ENCODE peak calls at places on chromosomes 7 and 10, in nine cellular contexts. K, C, J, L, H, N, D, I and R are unnamed samples.

GRCh38 chr7:155992107-155992506 is 179.8 kb upstream of the SHH start:
- DNase-seq in L (no peak), I (no peak), J (no peak), H (no peak), N (no peak), K (no peak), D (no peak), C (no peak), R (no peak)

GRCh38 chr10:5365940-5366339 is 1.2 kb downstream of the UCN3 start:
- DNase-seq in N (no peak), L (no peak), J (no peak), D (no peak), K (no peak), C (no peak), I (no peak), H (no peak), R (no peak)

GRCh38 chr10:36053271-36053670 is 411.2 kb upstream of the FZD8 start:
- DNase-seq in J (no peak), N (no peak), D (no peak), I (no peak), C (no peak), L (no peak), H (no peak), K (no peak), R (no peak)

GRCh38 chr7:15561840-15562239 is at the start of gene AGMO:
- DNase-seq in K (no peak), N (peak), I (no peak), L (no peak), D (no peak), H (no peak), C (peak), J (peak), R (no peak)

GRCh38 chr10:29949411-29950011 is 109.9 kb downstream of the JCAD start:
- DNase-seq in N (no peak), J (no peak), I (no peak), K (no peak), D (peak), C (peak), H (no peak), L (no peak), R (no peak)

GRCh38 chr10:71604324-71605018 is 115.1 kb downstream of the C10orf105 start:
- DNase-seq in K (no peak), H (no peak), I (no peak), N (no peak), L (no peak), D (no peak), C (no peak), J (no peak), R (no peak)

GRCh38 chr7:4079366-4079765 is 602.7 kb upstream of the FOXK1 start:
- DNase-seq in N (no peak), C (no peak), I (no peak), J (no peak), D (no peak), K (no peak), L (no peak), H (no peak), R (no peak)

GRCh38 chr10:103859161-103860141 is 4.1 kb upstream of the SH3PXD2A start:
- DNase-seq in K (no peak), I (peak), N (peak), H (peak), C (peak), L (peak), J (peak), D (no peak), R (peak)

GRCh38 chr7:155983176-155983815 is 171.0 kb upstream of the SHH start:
- DNase-seq in I (no peak), K (no peak), J (no peak), D (no peak), H (no peak), N (no peak), C (no peak), L (no peak), R (no peak)

GRCh38 chr10:125823663-125824251 is 411 bp downstream of the BCCIP start:
- DNase-seq in L (no peak), C (peak), D (no peak), K (no peak), J (peak), H (peak), N (no peak), I (peak), R (no peak)

GRCh38 chr7:68321076-68321639 is 1277.1 kb upstream of the AUTS2 start:
- DNase-seq in L (no peak), D (no peak), K (no peak), I (no peak), H (no peak), J (peak), N (no peak), C (peak), R (no peak)

GRCh38 chr7:102432476-102433318 is 678 bp upstream of the ORAI2 start:
- DNase-seq in I (no peak), J (peak), K (no peak), L (no peak), H (no peak), C (no peak), N (no peak), D (no peak), R (no peak)

GRCh38 chr10:110446954-110447608 is 50.6 kb upstream of the DUSP5 start:
- DNase-seq in L (no peak), I (peak), H (no peak), C (no peak), J (no peak), K (no peak), D (no peak), N (no peak), R (no peak)

GRCh38 chr7:150793569-150794238 is 6.5 kb downstream of the TMEM176B start:
- DNase-seq in D (no peak), I (no peak), C (no peak), J (no peak), N (no peak), K (no peak), L (no peak), H (no peak), R (no peak)

GRCh38 chr7:98730331-98730730 is 113.2 kb downstream of the NPTX2 start:
- DNase-seq in H (no peak), D (no peak), N (no peak), J (no peak), I (no peak), K (no peak), L (no peak), C (no peak), R (no peak)

GRCh38 chr7:77894574-77895091 is 96.1 kb downstream of the PHTF2 start:
- DNase-seq in C (no peak), D (no peak), H (no peak), K (no peak), J (no peak), L (no peak), N (no peak), I (peak), R (no peak)

GRCh38 chr7:136348542-136348941 is 371.4 kb upstream of the MTPN start:
- DNase-seq in L (no peak), C (no peak), N (no peak), H (no peak), I (no peak), D (no peak), K (no peak), J (no peak), R (no peak)

GRCh38 chr10:13993169-13993568 is 337.6 kb downstream of the FRMD4A start:
- DNase-seq in N (no peak), C (peak), L (no peak), I (no peak), K (no peak), D (no peak), H (no peak), J (no peak), R (no peak)

GRCh38 chr7:24290004-24290641 is 6.1 kb downstream of the NPY start:
- DNase-seq in K (no peak), C (peak), N (peak), H (peak), I (peak), D (peak), L (peak), J (peak), R (no peak)

GRCh38 chr7:116150588-116150987 is 59.8 kb upstream of the TES start:
- DNase-seq in H (no peak), K (no peak), C (no peak), J (no peak), L (no peak), N (no peak), I (no peak), D (no peak), R (no peak)

GRCh38 chr7:18760046-18760445 is 264.5 kb downstream of the HDAC9 start:
- DNase-seq in J (no peak), H (no peak), D (no peak), L (no peak), I (no peak), K (no peak), C (no peak), N (no peak), R (no peak)

GRCh38 chr10:126872768-126873167 is 32.5 kb upstream of the DOCK1 start:
- DNase-seq in C (no peak), H (no peak), D (peak), K (no peak), L (no peak), J (no peak), I (peak), N (no peak), R (no peak)

GRCh38 chr7:136116186-136116585 is 139.0 kb upstream of the MTPN start:
- DNase-seq in N (no peak), K (no peak), I (peak), L (no peak), D (no peak), C (no peak), H (no peak), J (no peak), R (no peak)

GRCh38 chr10:88565072-88565471 is 18.0 kb downstream of the RNLS start:
- DNase-seq in I (peak), L (peak), K (no peak), D (peak), C (peak), N (no peak), J (no peak), H (no peak), R (no peak)

GRCh38 chr7:150357277-150357676 is 11.3 kb upstream of the REPIN1 start:
- DNase-seq in J (peak), D (no peak), I (peak), K (no peak), L (peak), C (no peak), H (no peak), N (no peak), R (peak)